ENCODE peak calls at places on chromosome 11, in five cellular contexts. M, D, Q, B and P are unnamed samples. For H3K27me3, the result is how much of the 10 kb centered on the place peaks cover.

GRCh38 chr11:86869966-86870570 is 69.7 kb downstream of the PRSS23 start:
- DNase-seq in M (no peak), D (peak), B (peak), Q (peak), P (peak)

GRCh38 chr11:74288161-74288560 is 23.3 kb downstream of the P4HA3 start:
- DNase-seq in M (no peak), D (no peak), B (no peak), Q (peak), P (no peak)

GRCh38 chr11:28704801-28705200 is 596.6 kb downstream of the METTL15 start:
- DNase-seq in Q (no peak), D (no peak), M (no peak), B (no peak), P (no peak)

GRCh38 chr11:61797263-61797944 is 4.7 kb downstream of the FEN1 start:
- DNase-seq in M (no peak), D (peak), B (peak), Q (peak), P (peak)

GRCh38 chr11:130666781-130667251 is 218.4 kb downstream of the ADAMTS15 start:
- DNase-seq in D (no peak), Q (no peak), M (no peak), B (no peak), P (no peak)

GRCh38 chr11:123558536-123559315 is 95.7 kb downstream of the SCN3B start:
- DNase-seq in D (no peak), B (no peak), Q (no peak), M (no peak), P (no peak)

GRCh38 chr11:114262681-114263509 is 33.3 kb upstream of the NNMT start:
- DNase-seq in M (no peak), D (no peak), B (no peak), Q (no peak), P (peak)

GRCh38 chr11:122696662-122697061 is 41.1 kb downstream of the UBASH3B start:
- DNase-seq in M (no peak), Q (no peak), D (no peak), B (no peak), P (no peak)

GRCh38 chr11:116986521-116987105 is 111.6 kb downstream of the SIK3 start:
- DNase-seq in B (no peak), D (no peak), M (no peak), Q (no peak), P (no peak)

DNA sequence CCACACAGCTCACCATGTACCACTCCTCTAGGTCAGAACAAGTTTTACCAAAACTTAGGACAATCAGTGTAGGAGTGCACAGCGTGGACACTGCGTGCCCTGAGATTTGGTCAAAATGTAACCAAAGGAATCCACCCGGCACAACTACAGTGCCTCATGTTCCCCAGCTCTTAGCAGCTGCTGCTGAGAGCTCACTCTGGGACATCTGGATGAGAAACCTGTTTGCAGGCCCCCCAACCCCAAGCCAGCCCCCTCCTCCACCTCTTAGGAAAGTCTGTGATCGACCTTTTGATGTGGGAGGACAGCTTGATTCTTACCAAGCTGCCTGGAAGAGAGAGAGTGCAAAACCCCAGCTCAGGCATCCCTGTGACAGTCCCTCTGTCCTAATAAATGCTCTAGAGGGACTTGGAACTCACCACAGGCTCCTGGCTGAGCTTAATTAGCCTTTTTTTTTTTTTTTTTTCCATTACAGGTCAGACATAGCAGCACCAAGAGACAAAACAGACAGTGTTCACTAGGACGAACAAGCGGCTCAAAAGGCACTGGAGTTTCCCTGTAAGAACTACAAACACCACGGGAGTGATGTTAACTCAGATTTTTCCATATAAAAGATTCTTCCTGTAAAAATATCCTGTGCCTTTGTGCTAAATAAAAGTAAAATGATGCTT is 101.2 kb upstream of the AKIP1 start:
- DNase-seq in M (no peak), Q (no peak), B (no peak), D (no peak), P (no peak)
- H3K4me3 ChIP-seq in M (peak), Q (peak), B (peak), D (peak), P (peak)

GRCh38 chr11:35302388-35302787 is 117.0 kb downstream of the SLC1A2 start:
- DNase-seq in M (no peak), Q (no peak), B (no peak), D (no peak), P (no peak)
- TF ChIP-seq CTCF in M (no peak), Q (no peak), B (no peak), D (no peak), P (no peak)

DNA sequence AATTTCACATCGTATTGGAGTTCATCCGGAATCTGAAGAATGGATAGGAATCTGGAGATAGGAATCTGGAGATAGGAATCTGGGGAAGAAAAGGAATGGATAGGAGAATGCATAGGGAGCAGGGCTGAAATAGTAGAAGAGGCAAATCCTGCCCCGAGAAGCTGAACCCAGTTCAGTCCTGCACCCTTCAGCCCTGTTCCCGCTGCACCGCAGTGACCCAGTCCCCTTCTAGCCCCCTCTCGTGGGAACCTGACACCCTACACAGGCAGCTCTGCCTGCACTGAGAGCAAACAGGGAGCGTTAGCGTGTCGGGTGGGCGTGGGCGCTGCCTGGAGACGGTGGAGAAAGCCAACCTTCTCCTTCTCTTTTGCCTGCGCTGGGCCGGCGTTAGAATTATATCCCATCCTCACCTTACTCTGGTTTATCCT is 1.1 kb upstream of the CCKBR start:
- DNase-seq in B (no peak), D (no peak), Q (no peak), M (no peak), P (no peak)
- H3K27me3 ChIP-seq in B (under half), D (under half), Q (under half), M (under half), P (under half)

GRCh38 chr11:64870893-64871849 is 7.2 kb downstream of the EHD1 start:
- DNase-seq in B (no peak), D (peak), Q (no peak), M (no peak), P (no peak)
- H3K4me3 ChIP-seq in B (peak), D (no peak), Q (no peak), M (peak), P (no peak)

GRCh38 chr11:26278354-26278753 is 53.6 kb upstream of the ANO3 start:
- DNase-seq in Q (no peak), B (no peak), D (no peak), M (no peak), P (no peak)
- TF ChIP-seq CTCF in Q (no peak), B (no peak), D (no peak), M (no peak), P (peak)

DNA sequence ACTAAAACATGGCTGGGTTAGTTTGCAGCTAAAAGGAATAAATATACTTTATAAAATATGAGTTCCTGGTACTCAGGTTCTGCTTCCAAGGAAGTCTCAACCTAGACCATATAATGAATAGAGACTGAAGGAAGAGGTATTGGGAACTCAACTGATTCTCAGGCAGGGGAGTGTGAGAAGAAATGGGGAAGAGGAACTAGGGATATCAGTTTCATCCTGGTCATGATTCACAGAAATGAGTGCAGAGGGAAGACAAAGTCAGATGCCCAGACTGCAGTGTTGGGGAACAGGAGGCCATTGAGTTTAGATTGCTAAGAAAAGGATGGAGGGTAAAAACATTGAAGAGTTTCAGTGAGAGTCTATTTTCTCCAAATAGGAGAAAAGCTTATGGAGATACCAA is 28.8 kb downstream of the PLAAT5 start:
- DNase-seq in B (no peak), Q (no peak), M (no peak), D (no peak), P (no peak)
- H3K27me3 ChIP-seq in B (under half), Q (under half), M (under half), D (under half), P (under half)

DNA sequence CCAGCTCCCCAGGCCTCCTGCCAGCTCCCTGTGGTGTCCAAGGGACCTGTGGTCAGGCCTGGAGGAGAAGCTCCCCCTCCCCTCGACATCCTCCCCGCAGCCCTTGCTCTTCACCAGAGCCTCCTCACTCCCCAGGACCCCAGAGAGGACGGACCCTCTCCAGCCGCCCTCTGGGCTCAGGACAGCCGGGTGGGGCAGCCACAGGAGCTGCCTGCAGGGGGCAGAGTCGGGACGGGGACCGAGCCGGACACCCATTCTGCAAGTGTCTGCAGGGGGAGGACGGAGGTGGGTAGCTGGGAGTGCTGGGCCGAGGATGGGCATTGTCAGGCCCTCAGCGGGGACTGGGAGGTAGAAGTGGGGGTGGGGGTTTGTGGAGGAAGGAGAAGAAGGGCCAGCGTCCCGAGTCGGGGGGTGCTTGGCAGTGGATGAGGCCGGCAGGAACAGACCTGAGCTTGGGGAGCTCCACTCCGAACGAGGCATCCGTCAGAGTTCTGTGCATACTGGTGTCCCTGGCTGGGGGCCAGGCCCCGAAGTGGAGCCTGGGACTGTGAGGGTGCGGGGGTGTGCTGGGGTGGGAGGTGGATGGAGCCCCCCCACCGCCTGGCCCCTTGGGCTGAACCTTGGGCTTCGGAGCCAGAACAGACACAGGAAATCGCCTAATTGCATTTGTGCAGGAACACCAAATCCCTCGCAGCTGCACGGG is 15.2 kb downstream of the PRR33 start:
- DNase-seq in D (peak), Q (no peak), M (peak), B (peak), P (peak)
- H3K4me3 ChIP-seq in D (no peak), Q (no peak), M (no peak), B (no peak), P (peak)

GRCh38 chr11:78838417-78838816 is 263.8 kb upstream of the NARS2 start:
- DNase-seq in Q (no peak), D (no peak), M (no peak), B (no peak), P (no peak)

GRCh38 chr11:78840190-78840589 is 265.5 kb upstream of the NARS2 start:
- DNase-seq in Q (peak), M (no peak), B (no peak), D (no peak), P (no peak)

GRCh38 chr11:78840623-78841022 is 266.0 kb upstream of the NARS2 start:
- DNase-seq in Q (peak), M (no peak), B (no peak), D (no peak), P (no peak)

GRCh38 chr11:78835646-78836045 is 261.0 kb upstream of the NARS2 start:
- DNase-seq in Q (no peak), B (no peak), M (no peak), D (no peak), P (no peak)

DNA sequence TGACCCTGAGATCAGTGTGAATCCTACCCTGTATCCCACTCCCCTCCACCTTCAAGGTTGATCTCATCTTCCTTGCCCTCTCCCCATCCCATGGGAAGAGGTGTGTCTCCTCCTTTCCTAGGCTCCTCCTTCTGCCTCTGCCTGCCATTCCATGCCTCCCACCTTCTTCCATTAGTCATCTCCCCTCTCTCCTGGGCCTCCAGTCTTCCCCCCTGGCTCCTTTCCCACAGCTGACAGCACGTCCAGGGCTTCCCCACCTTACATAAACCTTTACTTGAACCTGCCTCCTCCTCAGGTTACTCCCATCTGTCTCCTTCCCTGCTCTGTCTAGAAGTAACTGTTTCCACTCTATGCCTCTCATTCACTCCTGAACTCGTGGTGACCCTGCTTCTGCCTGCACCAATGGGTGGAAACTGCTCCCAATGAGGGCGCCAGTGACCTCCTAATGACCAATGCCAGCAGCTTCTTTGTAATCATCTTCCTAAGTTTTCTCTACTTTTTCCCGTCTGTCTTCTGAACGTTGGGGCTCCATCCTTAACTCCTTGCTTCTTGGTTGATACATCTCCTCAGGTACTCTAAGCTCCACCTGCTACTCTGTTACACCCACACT is 266.9 kb upstream of the NARS2 start:
- DNase-seq in B (no peak), M (no peak), D (no peak), Q (no peak), P (no peak)
- TF ChIP-seq CTCF in B (no peak), M (no peak), D (no peak), Q (no peak), P (no peak)

DNA sequence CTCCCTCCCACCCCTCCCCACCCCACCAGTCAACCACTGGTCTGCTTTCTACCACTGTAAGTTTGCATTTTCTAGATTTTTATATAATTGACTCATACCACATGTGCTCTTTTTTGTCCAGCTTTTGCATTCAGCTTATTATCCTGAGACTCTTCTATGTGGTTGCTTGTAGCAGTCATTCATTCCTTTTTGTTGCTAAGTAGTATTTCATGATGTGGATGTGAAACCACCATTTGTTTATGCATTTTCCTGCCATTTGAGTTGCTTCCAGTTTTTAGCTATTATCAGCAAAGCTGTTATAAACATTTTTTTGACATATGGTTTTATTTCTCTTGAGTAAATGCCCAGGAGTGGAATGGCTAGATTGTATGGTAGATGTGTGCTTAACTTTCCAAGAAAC is 77.0 kb upstream of the FGF3 start:
- DNase-seq in Q (no peak), M (no peak), B (no peak), D (no peak), P (no peak)
- H3K27me3 ChIP-seq in Q (under half), M (under half), B (under half), D (under half), P (under half)

GRCh38 chr11:119432484-119433368 is 9.8 kb upstream of the THY1 start:
- DNase-seq in B (no peak), M (no peak), D (no peak), Q (peak), P (no peak)
- H3K4me3 ChIP-seq in B (peak), M (no peak), D (no peak), Q (peak), P (no peak)